ENCODE peak calls at places on chromosomes 3 and 15, in four cellular contexts. Q, R, S and L are unnamed samples.
A peak's percentile ranks its signal among the peaks of the same experiment; 100 is the strongest.

GRCh38 chr15:84600331-84600686 is 500 bp upstream of the ZSCAN2 start:
- DNase-seq in Q (peak; percentile 82), S (peak; percentile 92), R (peak; percentile 88), L (peak; percentile 79)

GRCh38 chr3:123667784-123668183 is 82.9 kb upstream of the HACD2 start:
- DNase-seq in S (no peak), Q (no peak), R (no peak), L (no peak)

GRCh38 chr3:58066842-58067241 is 58.6 kb downstream of the FLNB start:
- DNase-seq in R (no peak), Q (no peak), S (no peak), L (no peak)

GRCh38 chr3:183375337-183375736 is 53.1 kb downstream of the MCF2L2 start:
- DNase-seq in S (no peak), R (no peak), Q (no peak), L (no peak)

GRCh38 chr15:27028836-27029482 is 58.0 kb downstream of the GABRG3 start:
- DNase-seq in R (no peak), S (no peak), Q (no peak), L (no peak)

GRCh38 chr15:78203346-78204225 is 30.8 kb downstream of the ACSBG1 start:
- DNase-seq in Q (no peak), S (no peak), R (no peak), L (no peak)

GRCh38 chr15:37132826-37133417 is 32.6 kb upstream of the MEIS2 start:
- DNase-seq in S (no peak), R (no peak), Q (no peak), L (no peak)

GRCh38 chr15:60835974-60836373 is 357.0 kb upstream of the ICE2 start:
- DNase-seq in Q (no peak), S (no peak), R (no peak), L (no peak)

GRCh38 chr3:5054098-5054497 is 68.0 kb upstream of the ARL8B start:
- DNase-seq in S (no peak), Q (no peak), R (no peak), L (no peak)

GRCh38 chr15:57751177-57751800 is 44.8 kb downstream of the POLR2M start:
- DNase-seq in R (no peak), Q (no peak), S (peak; percentile 50), L (no peak)

GRCh38 chr3:107545680-107546120 is 22.9 kb downstream of the BBX start:
- DNase-seq in R (no peak), S (no peak), Q (no peak), L (no peak)

GRCh38 chr3:191047930-191048329 is 151.1 kb upstream of the OSTN start:
- DNase-seq in R (no peak), Q (no peak), S (no peak), L (no peak)

GRCh38 chr15:101052031-101052620 is 133.0 kb downstream of the LRRK1 start:
- DNase-seq in S (no peak), Q (no peak), R (no peak), L (no peak)

GRCh38 chr3:8984512-8984911 is 21.2 kb upstream of the RAD18 start:
- DNase-seq in R (no peak), S (no peak), Q (no peak), L (no peak)

GRCh38 chr3:186013312-186013711 is 75.5 kb upstream of the TRA2B start:
- DNase-seq in S (no peak), R (no peak), Q (no peak), L (no peak)

GRCh38 chr3:10357095-10357494 is 36.2 kb upstream of the SEC13 start:
- DNase-seq in S (no peak), Q (no peak), R (no peak), L (no peak)

GRCh38 chr3:130850044-130850797 is 43.7 kb upstream of the ATP2C1 start:
- DNase-seq in R (no peak), Q (no peak), S (peak; percentile 1), L (no peak)

GRCh38 chr15:58666957-58667356 is 82.5 kb downstream of the ADAM10 start:
- DNase-seq in Q (no peak), R (no peak), S (peak; percentile 19), L (no peak)

GRCh38 chr3:11541321-11542303 is 102.1 kb downstream of the VGLL4 start:
- DNase-seq in S (no peak), Q (no peak), R (no peak), L (no peak)

GRCh38 chr3:19931767-19932188 is 2.2 kb downstream of the EFHB start:
- DNase-seq in Q (no peak), R (no peak), S (peak; percentile 10), L (no peak)

GRCh38 chr15:49473031-49473430 is 50.0 kb downstream of the FGF7 start:
- DNase-seq in Q (no peak), R (no peak), S (no peak), L (no peak)

GRCh38 chr3:59771760-59772159 is 721.9 kb upstream of the CFAP20DC start:
- DNase-seq in R (no peak), S (peak; percentile 23), Q (no peak), L (no peak)

GRCh38 chr3:151445283-151446001 is 15.4 kb downstream of the IGSF10 start:
- DNase-seq in R (no peak), S (no peak), Q (no peak), L (no peak)

GRCh38 chr3:197882580-197882979 is 67.4 kb upstream of the RPL35A start:
- DNase-seq in Q (no peak), S (no peak), R (no peak), L (no peak)

DNA sequence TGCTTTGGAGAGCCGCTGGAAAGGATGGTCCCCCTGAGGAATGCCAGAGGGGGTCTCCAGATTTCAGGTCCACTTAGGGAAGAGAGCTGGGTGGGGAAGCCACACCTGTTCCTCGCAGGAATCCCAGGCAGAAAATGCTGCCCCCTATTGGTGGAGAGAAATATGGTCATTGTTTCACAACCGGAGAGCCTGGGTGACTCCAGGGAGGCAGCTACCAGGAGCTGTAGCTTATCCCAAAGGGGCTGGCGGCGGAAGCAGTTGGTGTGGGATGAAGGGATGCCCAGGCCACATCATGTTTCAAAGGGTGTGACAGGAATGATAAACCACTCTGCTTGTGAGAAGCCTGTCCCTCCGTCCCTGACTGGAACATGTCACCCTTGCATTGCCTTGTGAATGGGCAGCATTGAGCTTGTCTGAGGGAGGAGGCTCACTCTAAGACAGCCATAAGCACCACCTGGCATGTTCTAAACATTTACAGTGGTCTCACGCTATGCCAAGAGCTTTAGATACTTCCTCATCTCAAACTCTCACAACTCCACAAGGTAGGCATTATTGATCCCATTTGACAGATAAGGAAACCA is 34.5 kb downstream of the POMGNT2 start:
- DNase-seq in S (no peak), R (no peak), Q (no peak), L (no peak)
- TF ChIP-seq CTCF in S (peak; percentile 21), R (no peak), Q (no peak), L (no peak)

DNA sequence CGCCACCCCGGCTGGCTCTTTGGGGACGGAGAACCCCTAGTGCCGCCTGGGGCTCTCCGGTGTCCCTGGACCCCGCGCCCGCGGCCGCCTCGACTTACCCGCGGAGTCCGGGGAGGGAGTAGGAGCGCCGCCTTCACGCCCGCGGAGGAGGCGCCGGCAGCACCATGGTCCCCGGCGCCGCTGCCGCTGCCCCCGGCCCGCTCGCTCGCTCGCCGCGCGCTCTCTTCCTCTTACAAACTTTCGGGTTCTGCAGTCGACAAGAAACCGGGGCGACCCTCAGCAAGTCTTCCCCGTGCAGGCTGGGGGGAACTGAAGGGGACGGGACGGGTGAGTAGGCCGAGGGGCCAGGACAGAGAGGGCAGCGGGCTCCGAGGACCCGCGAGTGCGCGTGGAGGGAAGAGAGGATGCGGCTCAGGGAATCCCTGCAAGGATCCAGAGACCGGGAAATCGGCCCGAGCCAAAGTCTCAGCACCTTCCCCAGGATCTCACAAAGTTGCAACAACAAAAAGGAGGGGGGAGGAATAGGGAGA is 2.0 kb downstream of the FOXP1 start:
- DNase-seq in S (peak; percentile 23), R (peak; percentile 33), Q (peak; percentile 33), L (peak; percentile 50)
- H3K4me1 ChIP-seq in S (peaks cover 51% of the 10 kb centered on the region), R (peaks cover 61% of the 10 kb centered on the region), Q (no peaks in the 10 kb centered on the region), L (peaks cover 2% of the 10 kb centered on the region)

GRCh38 chr3:45951946-45952345 is 8.7 kb downstream of the CXCR6 start:
- DNase-seq in R (no peak), S (no peak), Q (no peak), L (no peak)
- TF ChIP-seq POLR2A in R (no peak), S (no peak), Q (no peak), L (no peak)

GRCh38 chr3:187594272-187594671 is 75.9 kb downstream of the SST start:
- DNase-seq in S (no peak), R (no peak), Q (no peak), L (no peak)
- TF ChIP-seq CTCF in S (no peak), R (no peak), Q (no peak), L (no peak)

GRCh38 chr3:119598410-119599098 is 869 bp downstream of the PLA1A start:
- DNase-seq in Q (no peak), S (no peak), R (no peak), L (no peak)
- H3K4me1 ChIP-seq in Q (no peaks in the 10 kb centered on the region), S (peaks cover 8% of the 10 kb centered on the region), R (peaks cover 23% of the 10 kb centered on the region), L (peaks cover 3% of the 10 kb centered on the region)

DNA sequence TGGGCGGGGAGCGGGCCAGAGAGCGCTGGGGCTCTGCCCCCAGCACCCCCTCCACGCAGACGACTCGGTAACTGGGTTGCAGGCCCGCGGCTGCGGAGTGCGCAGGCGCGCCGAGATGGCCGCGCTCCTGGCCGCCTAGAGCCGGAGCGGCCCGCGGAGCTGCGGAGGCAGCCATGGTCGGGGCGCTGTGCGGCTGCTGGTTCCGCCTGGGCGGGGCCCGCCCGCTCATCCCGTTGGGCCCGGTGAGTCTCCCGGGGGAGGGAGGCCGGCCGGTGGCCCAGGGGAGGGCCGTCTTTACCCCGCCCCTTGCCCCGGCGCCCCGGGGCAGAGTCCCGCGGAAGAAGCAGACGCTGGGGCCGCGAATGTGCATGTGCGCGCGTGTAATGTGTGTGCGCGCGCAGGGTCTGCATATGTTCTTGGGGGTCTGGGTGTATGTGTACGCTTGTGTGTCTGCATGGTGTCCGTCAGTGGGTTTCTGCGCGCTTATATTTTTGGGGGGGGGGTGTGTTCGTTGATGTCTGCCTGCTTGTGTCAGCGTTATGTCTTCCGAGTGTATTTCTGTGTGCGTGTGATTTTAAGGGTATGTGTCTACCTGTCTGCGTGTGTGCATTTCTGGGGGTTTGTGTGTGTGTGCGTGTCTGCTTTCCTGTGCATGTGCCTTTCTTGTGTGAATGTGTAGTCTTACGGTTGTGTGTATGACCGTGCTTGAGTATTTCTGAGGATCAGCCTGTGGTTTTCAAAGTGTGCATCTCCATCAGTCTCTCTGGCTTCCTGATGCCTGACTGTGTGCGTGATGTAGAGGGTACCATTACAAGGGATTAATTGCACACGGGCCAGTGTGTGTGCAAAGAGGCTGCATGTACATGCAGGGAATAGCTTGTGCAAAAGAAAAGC is at the start of gene ABHD14A:
- DNase-seq in S (peak; percentile 55), R (peak; percentile 72), Q (peak; percentile 83), L (peak; percentile 77)
- TF ChIP-seq POLR2A in S (peak; percentile 86), R (peak; percentile 60), Q (peak; percentile 39), L (peak; percentile 25)